ENCODE peak calls at places on chromosomes 3 and 15, in four cellular contexts. O is ovary, H is WTC11, L is Calu3. P is an unnamed sample.

GRCh38 chr15:95872366-95872771 is 458.1 kb upstream of the NR2F2 start:
- DNase-seq in O (no peak), L (peak), H (no peak), P (no peak)

GRCh38 chr15:77481670-77482069 is 61.0 kb downstream of the HMG20A start:
- DNase-seq in H (no peak), O (no peak), L (no peak), P (no peak)

GRCh38 chr3:24598691-24599090 is 104.0 kb upstream of the THRB start:
- DNase-seq in H (no peak), L (peak), O (no peak), P (no peak)

GRCh38 chr3:159897331-159898075 is 91.1 kb upstream of the IL12A start:
- DNase-seq in O (peak), H (no peak), L (no peak), P (no peak)

GRCh38 chr3:132509506-132509905 is 87.6 kb upstream of the ACKR4 start:
- DNase-seq in O (no peak), L (no peak), H (no peak), P (no peak)

GRCh38 chr15:58416963-58417362 is 14.8 kb upstream of the LIPC start:
- DNase-seq in L (no peak), H (no peak), O (no peak), P (no peak)

GRCh38 chr3:145698252-145698651 is 462.7 kb downstream of the PLOD2 start:
- DNase-seq in H (no peak), L (no peak), O (no peak), P (no peak)

GRCh38 chr3:12644297-12644937 is 19.5 kb downstream of the RAF1 start:
- DNase-seq in L (no peak), H (no peak), O (no peak), P (no peak)

GRCh38 chr3:50442940-50443579 is 60.4 kb downstream of the CACNA2D2 start:
- DNase-seq in H (no peak), O (no peak), L (no peak), P (no peak)

GRCh38 chr15:70783610-70784021 is 20.3 kb upstream of the UACA start:
- DNase-seq in L (peak), H (no peak), O (no peak), P (no peak)

GRCh38 chr3:14946749-14947104 is 656 bp upstream of the NR2C2 start:
- DNase-seq in L (no peak), O (no peak), H (no peak), P (no peak)

GRCh38 chr3:177382944-177383343 is 185.7 kb upstream of the TBL1XR1 start:
- DNase-seq in O (no peak), L (no peak), H (no peak), P (no peak)

GRCh38 chr15:40762919-40763800 is 708 bp upstream of the GCHFR start:
- DNase-seq in H (peak), L (peak), O (peak), P (peak)

GRCh38 chr3:109863701-109864100 is 526.4 kb upstream of the DPPA4 start:
- DNase-seq in L (no peak), O (no peak), H (no peak), P (no peak)

GRCh38 chr15:87747106-87747505 is 509.4 kb downstream of the NTRK3 start:
- DNase-seq in O (no peak), L (no peak), H (no peak), P (no peak)

GRCh38 chr3:86988235-86988634 is 2.7 kb downstream of the VGLL3 start:
- DNase-seq in L (no peak), H (no peak), O (no peak), P (no peak)

GRCh38 chr3:37492468-37492867 is 318.1 kb upstream of the LRRFIP2 start:
- DNase-seq in L (no peak), H (no peak), O (no peak), P (no peak)

P was measured in iPS-NIHi11.